ENCODE peak calls at places on chromosomes 2 and 18, in five cellular contexts. B is GM12878, S is HepG2, T is HCT116, G is K562. U is an unnamed sample. For H3K4me1, the result is how much of the 10 kb centered on the place peaks cover.

GRCh38 chr2:168884990-168885389 is 5.2 kb downstream of the SPC25 start:
- DNase-seq in S (no peak), B (no peak), T (no peak), G (peak), U (no peak)

GRCh38 chr18:3095921-3096320 is 83.0 kb upstream of the LPIN2 start:
- DNase-seq in G (no peak), T (no peak), S (no peak), B (no peak), U (no peak)

GRCh38 chr2:70988726-70989648 is 5.7 kb downstream of the TEX261 start:
- DNase-seq in T (no peak), S (no peak), G (no peak), B (no peak), U (no peak)

GRCh38 chr2:85390941-85391669 is 19.1 kb downstream of the CAPG start:
- DNase-seq in G (peak), T (peak), B (no peak), S (peak), U (peak)

GRCh38 chr2:168712053-168712452 is 90.4 kb upstream of the NOSTRIN start:
- DNase-seq in S (no peak), G (peak), T (no peak), B (peak), U (no peak)

GRCh38 chr2:98664323-98664722 is 55.9 kb downstream of the UNC50 start:
- DNase-seq in G (no peak), S (no peak), T (peak), B (no peak), U (no peak)

GRCh38 chr2:239932881-239933735 is 92.0 kb downstream of the NDUFA10 start:
- DNase-seq in B (no peak), S (no peak), T (no peak), G (no peak), U (no peak)

GRCh38 chr2:187118331-187119099 is 269.5 kb upstream of the ZSWIM2 start:
- DNase-seq in B (no peak), S (no peak), G (no peak), T (no peak), U (no peak)

GRCh38 chr18:13216732-13217465 is 1.7 kb upstream of the LDLRAD4 start:
- DNase-seq in S (no peak), G (no peak), T (no peak), B (no peak), U (no peak)

GRCh38 chr2:20599861-20600461 is 50.9 kb downstream of the HS1BP3 start:
- DNase-seq in T (no peak), S (no peak), B (no peak), G (no peak), U (no peak)

GRCh38 chr18:906416-907170 is 1.9 kb downstream of the ADCYAP1 start:
- DNase-seq in T (no peak), S (no peak), B (no peak), G (no peak), U (peak)

GRCh38 chr2:158724803-158725271 is 70.3 kb upstream of the DAPL1 start:
- DNase-seq in G (no peak), S (no peak), B (no peak), T (no peak), U (no peak)

GRCh38 chr2:100178085-100178788 is 35.8 kb upstream of the AFF3 start:
- DNase-seq in B (peak), S (peak), G (peak), T (peak), U (peak)

GRCh38 chr18:45774065-45774521 is 50.1 kb downstream of the SLC14A1 start:
- DNase-seq in T (no peak), S (no peak), G (no peak), B (no peak), U (no peak)

GRCh38 chr2:197515277-197515797 is 529 bp upstream of the MOB4 start:
- DNase-seq in S (peak), G (peak), T (peak), B (no peak), U (no peak)

GRCh38 chr2:241812730-241813079 is 3.7 kb downstream of the NEU4 start:
- DNase-seq in S (no peak), G (no peak), T (no peak), B (no peak), U (no peak)

GRCh38 chr2:235005603-235006259 is 53.9 kb downstream of the SH3BP4 start:
- DNase-seq in G (no peak), B (no peak), T (no peak), S (peak), U (peak)

GRCh38 chr2:209970711-209971110 is 31.7 kb upstream of the RPE start:
- DNase-seq in G (no peak), S (no peak), B (no peak), T (no peak), U (no peak)

GRCh38 chr2:37189452-37190153 is 1.1 kb upstream of the SULT6B1 start:
- DNase-seq in T (peak), G (peak), B (no peak), S (peak), U (peak)

GRCh38 chr2:66362651-66363050 is 72.3 kb upstream of the MEIS1 start:
- DNase-seq in G (no peak), T (no peak), S (no peak), B (no peak), U (no peak)

GRCh38 chr2:71699428-71699827 is 246.1 kb downstream of the DYSF start:
- DNase-seq in G (no peak), S (no peak), T (no peak), B (no peak), U (no peak)

GRCh38 chr2:39568116-39568515 is 97.6 kb upstream of the TMEM178A start:
- DNase-seq in T (no peak), B (no peak), S (no peak), G (no peak), U (no peak)

GRCh38 chr2:134014196-134014960 is 239.5 kb upstream of the MGAT5 start:
- DNase-seq in B (no peak), G (no peak), T (no peak), S (no peak), U (no peak)

GRCh38 chr2:113127646-113128385 is 418 bp downstream of the IL1RN start:
- DNase-seq in B (no peak), S (no peak), T (no peak), G (no peak), U (no peak)

GRCh38 chr2:237128026-237128703 is 42.5 kb downstream of the COPS8 start:
- DNase-seq in G (no peak), B (no peak), T (peak), S (peak), U (peak)

GRCh38 chr2:26401739-26402541 is at the start of gene DRC1:
- DNase-seq in B (no peak), T (no peak), S (no peak), G (no peak), U (peak)

GRCh38 chr2:26396734-26397298 is 4.9 kb upstream of the DRC1 start:
- DNase-seq in T (no peak), S (no peak), B (no peak), G (peak), U (no peak)

GRCh38 chr2:26400723-26401122 is 997 bp upstream of the DRC1 start:
- DNase-seq in B (no peak), G (no peak), T (no peak), S (no peak), U (no peak)

GRCh38 chr2:26395394-26395793 is 6.3 kb upstream of the DRC1 start:
- DNase-seq in B (no peak), S (no peak), G (peak), T (no peak), U (no peak)

DNA sequence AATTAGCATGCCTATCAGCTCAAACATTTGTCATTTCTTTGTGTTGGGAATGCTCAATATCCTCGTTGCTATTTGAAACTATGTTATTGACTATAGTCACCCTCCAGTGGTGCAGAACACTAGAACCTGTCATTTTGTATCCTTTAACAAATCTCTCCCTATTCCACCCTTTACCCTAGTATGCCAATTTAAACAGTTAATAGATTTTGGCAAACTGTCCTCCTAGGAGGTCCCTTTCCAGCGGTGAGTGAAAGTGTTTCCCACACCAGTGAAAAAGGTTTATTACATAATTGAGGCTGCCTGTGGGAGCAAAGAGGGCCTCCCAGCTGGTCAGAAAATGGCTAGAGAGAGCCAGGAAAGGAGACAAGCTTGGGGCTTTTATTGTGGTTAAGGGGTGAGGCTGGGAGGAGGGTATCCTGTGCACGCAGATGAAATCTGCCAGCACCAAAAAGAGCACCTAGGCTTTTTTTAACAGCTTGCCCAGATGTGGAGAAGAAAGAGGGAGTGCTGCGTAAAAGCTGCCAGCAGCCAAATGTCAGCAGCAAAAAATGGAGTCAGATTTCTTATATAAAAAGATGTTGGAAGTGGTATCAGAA is 1.8 kb upstream of the DRC1 start:
- DNase-seq in G (no peak), S (no peak), B (no peak), T (no peak), U (no peak)
- TF ChIP-seq YY1 in G (no peak), S (no peak), B (no peak), T (no peak), U (no peak)

GRCh38 chr2:111702119-111702808 is 181.7 kb downstream of the ANAPC1 start:
- DNase-seq in G (peak), S (peak), B (no peak), T (peak), U (no peak)
- H3K4me1 ChIP-seq in G (under half), S (half or more), B (under half), T (half or more), U (under half)

GRCh38 chr18:58315739-58316215 is 271.8 kb downstream of the NEDD4L start:
- DNase-seq in B (no peak), G (no peak), T (peak), S (peak), U (no peak)

GRCh38 chr18:58315041-58315440 is 271.0 kb downstream of the NEDD4L start:
- DNase-seq in B (no peak), T (no peak), G (no peak), S (peak), U (no peak)

GRCh38 chr18:58313491-58314032 is 269.5 kb downstream of the NEDD4L start:
- DNase-seq in T (no peak), G (no peak), S (peak), B (no peak), U (no peak)

GRCh38 chr18:58316400-58316942 is 272.4 kb downstream of the NEDD4L start:
- DNase-seq in S (no peak), G (no peak), B (no peak), T (no peak), U (no peak)

DNA sequence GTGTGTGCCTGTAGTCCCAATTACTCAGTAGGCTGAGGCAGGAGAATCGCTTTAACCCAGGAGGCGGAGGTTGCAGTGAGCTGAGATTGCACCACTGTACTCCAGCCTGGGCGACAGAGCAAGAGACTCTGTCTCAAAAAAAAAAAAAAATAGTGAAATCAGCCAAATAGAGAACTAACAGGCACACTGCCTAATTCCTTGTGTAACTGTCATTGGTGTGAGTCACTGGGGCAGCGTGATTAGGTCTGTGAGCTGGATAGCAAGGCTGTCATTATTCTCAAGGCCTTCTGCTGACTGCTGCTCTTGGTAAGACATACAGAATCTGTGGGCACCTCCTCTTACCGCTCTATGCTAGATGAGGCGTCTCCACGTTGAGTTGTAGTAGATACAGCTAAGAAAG is 270.3 kb downstream of the NEDD4L start:
- DNase-seq in G (peak), T (peak), B (no peak), S (peak), U (no peak)
- TF ChIP-seq ZNF274 in G (no peak), T (no peak), B (no peak), S (no peak), U (no peak)

GRCh38 chr18:62925031-62925688 is 209.8 kb downstream of the PHLPP1 start:
- DNase-seq in G (no peak), B (no peak), S (no peak), T (no peak), U (no peak)

GRCh38 chr18:62933261-62933887 is 218.0 kb downstream of the PHLPP1 start:
- DNase-seq in T (no peak), S (peak), B (no peak), G (no peak), U (no peak)

DNA sequence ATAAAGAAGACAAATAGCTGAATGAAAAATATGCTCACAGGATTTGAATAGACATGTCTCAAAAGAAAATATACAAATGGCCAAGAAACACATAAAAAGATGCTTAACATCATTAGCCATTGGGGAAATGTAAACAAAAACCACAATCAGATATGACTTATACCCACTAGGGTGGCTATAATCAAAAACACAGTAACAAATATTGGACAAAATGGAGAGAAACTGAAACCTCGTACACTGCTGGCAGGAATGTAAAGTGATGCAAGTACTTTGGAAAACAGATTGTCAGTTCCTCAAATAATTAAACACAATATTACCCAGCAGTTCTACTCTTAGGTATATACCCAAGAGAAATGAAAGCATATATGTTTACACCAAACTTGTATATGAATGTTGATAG is 213.0 kb downstream of the PHLPP1 start:
- DNase-seq in S (no peak), T (no peak), G (no peak), B (no peak), U (no peak)
- TF ChIP-seq YY1 in S (no peak), T (no peak), G (no peak), B (no peak), U (no peak)

GRCh38 chr2:73970268-73970803 is 14.4 kb upstream of the TET3 start:
- DNase-seq in T (no peak), G (no peak), S (no peak), B (no peak), U (no peak)

GRCh38 chr2:73969356-73969755 is 15.4 kb upstream of the TET3 start:
- DNase-seq in B (no peak), S (no peak), T (no peak), G (no peak), U (no peak)

GRCh38 chr2:73972846-73973245 is 11.9 kb upstream of the TET3 start:
- DNase-seq in T (no peak), S (no peak), G (no peak), B (no peak), U (no peak)

GRCh38 chr2:73971722-73972121 is 13.0 kb upstream of the TET3 start:
- DNase-seq in G (no peak), T (no peak), B (no peak), S (no peak), U (no peak)

DNA sequence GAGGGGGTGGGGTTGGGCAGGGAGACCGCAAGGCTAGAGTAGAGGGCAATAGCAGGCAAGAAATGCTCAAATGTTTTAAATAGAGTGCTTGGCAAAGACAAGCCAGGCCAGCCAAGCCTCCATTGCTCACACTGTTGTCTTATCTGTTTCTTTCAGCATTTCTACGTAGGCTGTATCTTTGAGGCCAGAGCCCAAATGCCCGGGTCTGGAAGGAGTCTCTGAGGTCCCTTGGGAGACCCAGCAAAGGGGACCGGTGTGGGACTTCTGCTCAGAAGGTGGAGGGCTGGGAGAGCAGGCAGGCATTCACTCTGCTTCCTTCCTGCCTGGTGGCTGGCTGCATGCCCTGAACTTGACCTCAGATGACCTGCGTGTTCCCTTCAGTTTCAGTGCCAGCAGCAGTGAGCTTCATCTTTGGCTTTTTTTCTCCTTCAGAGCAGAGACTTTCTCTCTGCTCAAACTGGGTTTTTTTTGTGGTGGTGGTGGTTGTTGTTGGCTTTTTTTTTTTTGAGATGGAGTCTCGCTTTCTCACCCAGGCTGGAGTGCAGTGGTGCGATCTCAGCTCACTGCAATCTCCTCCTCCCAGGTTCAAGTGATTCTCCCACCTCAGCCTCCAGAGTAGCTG is 13.7 kb upstream of the TET3 start:
- DNase-seq in T (no peak), B (peak), S (peak), G (peak), U (no peak)
- H3K4me1 ChIP-seq in T (under half), B (under half), S (under half), G (under half), U (under half)

GRCh38 chr2:121286506-121286905 is 1.5 kb upstream of the TFCP2L1 start:
- DNase-seq in G (no peak), T (no peak), B (no peak), S (no peak), U (no peak)
- TF ChIP-seq ZNF274 in G (no peak), T (no peak), B (no peak), S (no peak), U (no peak)

GRCh38 chr2:119760876-119761275 is 1.2 kb downstream of the PTPN4 start:
- DNase-seq in B (no peak), T (no peak), S (peak), G (peak), U (no peak)
- TF ChIP-seq YY1 in B (no peak), T (no peak), S (no peak), G (no peak), U (no peak)

GRCh38 chr2:183032200-183032794 is 6.0 kb downstream of the NCKAP1 start:
- DNase-seq in G (no peak), S (peak), T (no peak), B (no peak), U (no peak)
- H3K4me1 ChIP-seq in G (under half), S (half or more), T (under half), B (under half), U (under half)

DNA sequence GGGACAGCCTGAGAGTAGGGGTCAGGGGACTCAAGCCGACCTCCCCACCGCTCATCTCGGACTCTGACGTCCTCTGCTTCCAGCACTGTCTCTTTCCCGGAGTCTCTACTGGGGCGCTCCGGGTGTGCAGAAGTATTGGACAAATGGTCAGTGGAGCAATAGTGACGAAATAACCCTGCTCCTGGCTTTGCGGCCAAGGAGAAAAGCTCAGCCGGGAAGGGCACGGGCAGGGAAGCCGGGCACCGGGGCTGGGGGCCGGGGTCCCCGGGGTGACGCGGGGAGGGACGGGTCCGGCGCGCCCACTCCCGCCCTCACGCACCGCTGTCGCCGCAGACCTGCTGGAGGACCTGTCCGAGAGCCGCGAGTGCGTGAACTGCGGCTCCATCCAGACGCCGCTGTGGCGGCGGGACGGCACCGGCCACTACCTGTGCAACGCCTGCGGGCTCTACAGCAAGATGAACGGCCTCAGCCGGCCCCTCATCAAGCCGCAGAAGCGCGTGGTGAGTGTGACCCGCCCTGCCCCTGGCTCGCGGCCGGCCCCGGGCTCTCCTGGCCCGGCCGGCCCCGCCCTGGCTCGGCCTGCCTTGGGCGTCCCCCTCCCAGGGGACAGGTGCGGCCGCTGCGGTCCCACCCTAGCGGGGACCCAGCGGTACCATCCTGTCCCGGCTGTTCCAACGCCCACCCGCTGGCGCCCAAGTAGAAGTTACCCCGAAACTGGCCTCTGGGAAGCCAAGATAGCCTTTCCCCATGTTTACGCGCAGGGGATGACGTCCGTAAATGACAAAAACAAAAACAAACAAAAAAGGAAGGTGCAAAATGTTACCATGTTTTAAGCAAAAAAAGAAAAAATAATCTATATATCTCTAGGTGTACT is 7.5 kb downstream of the GATA6 start:
- DNase-seq in B (no peak), G (no peak), T (no peak), S (no peak), U (no peak)
- TF ChIP-seq ZNF274 in B (no peak), G (no peak), T (no peak), S (no peak), U (no peak)

U was measured in NT2/D1.